ENCODE peak calls at places on chromosome 1, in five cellular contexts. V is cardiac septum, O is WTC11, G is GM04504, F is foreskin keratinocyte. U is an unnamed sample.
A peak's percentile ranks its signal among the peaks of the same experiment; 100 is the strongest.

GRCh38 chr1:24998554-24999245 is 68.6 kb upstream of the RUNX3 start:
- DNase-seq in F (no peak), V (no peak), G (no peak), O (no peak), U (no peak)

GRCh38 chr1:42931911-42932422 is 26.7 kb downstream of the SLC2A1 start:
- DNase-seq in G (no peak), V (peak; percentile 86), F (no peak), O (no peak), U (no peak)

GRCh38 chr1:94332952-94333351 is 85.2 kb upstream of the ABCD3 start:
- DNase-seq in O (no peak), G (no peak), V (no peak), F (no peak), U (peak; percentile 3)

GRCh38 chr1:201530741-201531521 is 8.0 kb upstream of the NAV1 start:
- DNase-seq in F (no peak), V (peak; percentile 90), O (peak; percentile 90), G (peak; percentile 85), U (peak; percentile 45)

GRCh38 chr1:28291711-28292110 is 32.4 kb downstream of the SESN2 start:
- DNase-seq in O (no peak), V (no peak), G (no peak), F (no peak), U (no peak)

GRCh38 chr1:118100686-118101300 is 84.2 kb downstream of the SPAG17 start:
- DNase-seq in V (no peak), G (no peak), F (no peak), O (no peak), U (no peak)

GRCh38 chr1:112614460-112615065 is 4.4 kb downstream of the ST7L start:
- DNase-seq in V (no peak), G (no peak), O (no peak), F (no peak), U (peak; percentile 70)

GRCh38 chr1:1984560-1985070 is 19.0 kb downstream of the CFAP74 start:
- DNase-seq in V (no peak), F (no peak), O (no peak), G (no peak), U (no peak)

GRCh38 chr1:66996018-66996682 is 57.8 kb downstream of the SLC35D1 start:
- DNase-seq in V (no peak), F (peak; percentile 19), O (peak; percentile 63), G (peak; percentile 41), U (peak; percentile 83)

GRCh38 chr1:206794294-206794908 is 22.1 kb upstream of the IL10 start:
- DNase-seq in V (no peak), O (no peak), F (no peak), G (no peak), U (no peak)

U was measured in RKO.